ENCODE peak calls at places on chromosomes 4 and X, in four cellular contexts. N is pancreas, J is NCI-H524, R is KBM-7. Q is an unnamed sample.
A peak's percentile ranks its signal among the peaks of the same experiment; 100 is the strongest.

GRCh38 chrX:76428243-76429130 is 977 bp downstream of the MAGEE1 start:
- DNase-seq in N (no peak), J (no peak), R (no peak), Q (no peak)

GRCh38 chrX:39890807-39891206 is 207.0 kb downstream of the BCOR start:
- DNase-seq in N (no peak), J (no peak), R (no peak), Q (no peak)

GRCh38 chrX:40733691-40734090 is 1.7 kb downstream of the MED14 start:
- DNase-seq in N (no peak), J (no peak), R (no peak), Q (no peak)

GRCh38 chrX:77493677-77494553 is 46.7 kb downstream of the FGF16 start:
- DNase-seq in N (no peak), J (peak; percentile 96), R (no peak), Q (peak; percentile 52)

GRCh38 chrX:7100022-7100421 is 47.5 kb upstream of the STS start:
- DNase-seq in N (no peak), J (no peak), R (no peak), Q (no peak)

GRCh38 chrX:3567681-3568080 is 145.8 kb downstream of the PRKX start:
- DNase-seq in N (no peak), J (no peak), R (no peak), Q (no peak)

GRCh38 chr4:3780347-3781171 is 14.4 kb downstream of the ADRA2C start:
- DNase-seq in N (no peak), J (peak; percentile 42), R (no peak), Q (no peak)

GRCh38 chrX:3046253-3046909 is 5.1 kb downstream of the ARSF start:
- DNase-seq in N (no peak), J (no peak), R (no peak), Q (no peak)

GRCh38 chr4:180560896-180561295 is 1682.3 kb upstream of the TENM3 start:
- DNase-seq in N (no peak), J (no peak), R (no peak), Q (peak; percentile 32)

GRCh38 chrX:13646154-13646549 is 6.8 kb upstream of the TCEANC start:
- DNase-seq in N (peak; percentile 35), J (peak; percentile 74), R (peak; percentile 69), Q (no peak)

GRCh38 chr4:89294583-89295244 is 12.9 kb downstream of the GPRIN3 start:
- DNase-seq in N (no peak), J (no peak), R (peak; percentile 56), Q (no peak)

GRCh38 chr4:147938481-147938880 is 206.6 kb downstream of the ARHGAP10 start:
- DNase-seq in N (no peak), J (no peak), R (no peak), Q (no peak)

GRCh38 chr4:162681212-162681611 is 485.5 kb downstream of the NAF1 start:
- DNase-seq in N (no peak), J (no peak), R (no peak), Q (no peak)

GRCh38 chr4:159360549-159360948 is 257.7 kb downstream of the RAPGEF2 start:
- DNase-seq in N (no peak), J (no peak), R (no peak), Q (peak; percentile 78)

GRCh38 chr4:1572964-1573720 is 111.0 kb downstream of the FAM53A start:
- DNase-seq in N (no peak), J (no peak), R (no peak), Q (no peak)

GRCh38 chrX:29775890-29776289 is 439.5 kb upstream of the MAGEB2 start:
- DNase-seq in N (no peak), J (no peak), R (no peak), Q (no peak)

GRCh38 chr4:55906323-55906722 is 42.4 kb upstream of the CEP135 start:
- DNase-seq in N (no peak), J (no peak), R (no peak), Q (no peak)

GRCh38 chrX:120790118-120790517 is 85.5 kb downstream of the CT47B1 start:
- DNase-seq in N (peak; percentile 16), J (peak; percentile 74), R (peak; percentile 79), Q (no peak)

GRCh38 chr4:169205146-169205806 is 65.5 kb downstream of the SH3RF1 start:
- DNase-seq in N (no peak), J (no peak), R (no peak), Q (no peak)

GRCh38 chr4:118338981-118339765 is 13.6 kb downstream of the PRSS12 start:
- DNase-seq in N (no peak), J (no peak), R (no peak), Q (peak; percentile 50)

GRCh38 chr4:113317523-113317922 is 268.1 kb downstream of the ANK2 start:
- DNase-seq in N (no peak), J (no peak), R (no peak), Q (no peak)

GRCh38 chr4:41625531-41625930 is 87.6 kb downstream of the LIMCH1 start:
- DNase-seq in N (no peak), J (no peak), R (no peak), Q (no peak)

GRCh38 chrX:133923548-133923947 is 61.8 kb downstream of the GPC3 start:
- DNase-seq in N (no peak), J (no peak), R (no peak), Q (no peak)

GRCh38 chr4:94954273-94954672 is 196.5 kb downstream of the BMPR1B start:
- DNase-seq in N (no peak), J (no peak), R (no peak), Q (no peak)

GRCh38 chr4:41177016-41177415 is 37.3 kb downstream of the APBB2 start:
- DNase-seq in N (no peak), J (no peak), R (no peak), Q (peak; percentile 81)

GRCh38 chr4:26120098-26120795 is 200.6 kb upstream of the RBPJ start:
- DNase-seq in N (no peak), J (peak; percentile 55), R (no peak), Q (no peak)

GRCh38 chrX:108347800-108348199 is 90.4 kb downstream of the COL4A6 start:
- DNase-seq in N (no peak), J (no peak), R (no peak), Q (no peak)

GRCh38 chrX:71623714-71624113 is 5.4 kb upstream of the CXCR3 start:
- DNase-seq in N (no peak), J (no peak), R (no peak), Q (no peak)

GRCh38 chrX:113019958-113020357 is 179.3 kb upstream of the AMOT start:
- DNase-seq in N (no peak), J (peak; percentile 46), R (no peak), Q (no peak)

GRCh38 chr4:155759372-155760252 is 791 bp downstream of the GUCY1B1 start:
- DNase-seq in N (peak; percentile 52), J (peak; percentile 17), R (peak; percentile 58), Q (no peak)

GRCh38 chr4:18593297-18594002 is 571.9 kb upstream of the LCORL start:
- DNase-seq in N (peak; percentile 21), J (peak; percentile 83), R (peak; percentile 73), Q (peak; percentile 36)

GRCh38 chr4:47640911-47641310 is 155.8 kb downstream of the ATP10D start:
- DNase-seq in N (no peak), J (no peak), R (no peak), Q (no peak)

GRCh38 chr4:55752810-55753209 is 66.8 kb upstream of the EXOC1L start:
- DNase-seq in N (no peak), J (no peak), R (no peak), Q (no peak)

GRCh38 chr4:37620174-37620573 is 66.0 kb downstream of the RELL1 start:
- DNase-seq in N (no peak), J (no peak), R (no peak), Q (no peak)

GRCh38 chr4:124199755-124200154 is 512.8 kb downstream of the ANKRD50 start:
- DNase-seq in N (no peak), J (no peak), R (no peak), Q (no peak)